ENCODE peak calls at places on chromosomes 11 and 22, in eight cellular contexts. V is stomach, I is fibroblast of lung, A is HCT116, M is psoas muscle, H is cardiac fibroblast, N is esophagus squamous epithelium, U is neural progenitor cell. K is an unnamed sample.

GRCh38 chr22:46854125-46854870 is 91.8 kb downstream of the TBC1D22A start:
- DNase-seq in M (no peak), N (no peak), V (no peak), H (peak; percentile 39), A (no peak), U (no peak), I (peak; percentile 12), K (no peak)

GRCh38 chr11:94557992-94558391 is 9.2 kb upstream of the PIWIL4 start:
- DNase-seq in M (no peak), U (no peak), H (peak; percentile 42), V (no peak), A (no peak), I (no peak), N (no peak), K (peak; percentile 72)

GRCh38 chr22:39536711-39537110 is 4.2 kb upstream of the RPS19BP1 start:
- DNase-seq in U (no peak), M (no peak), N (no peak), A (no peak), V (no peak), I (no peak), H (no peak), K (no peak)

GRCh38 chr22:46079093-46079860 is 71.0 kb upstream of the PPARA start:
- DNase-seq in U (no peak), V (peak; percentile 24), H (no peak), N (no peak), I (no peak), M (peak; percentile 55), A (no peak), K (no peak)

GRCh38 chr11:58805065-58805464 is 39.4 kb downstream of the GLYATL2 start:
- DNase-seq in M (no peak), U (no peak), N (no peak), I (no peak), H (peak; percentile 13), V (no peak), A (no peak), K (peak; percentile 42)

GRCh38 chr22:49233507-49234100 is 594.1 kb downstream of the BRD1 start:
- DNase-seq in M (no peak), H (no peak), V (no peak), N (no peak), U (no peak), A (no peak), I (no peak), K (no peak)

GRCh38 chr11:72642815-72643511 is 31.3 kb downstream of the PDE2A start:
- DNase-seq in H (peak; percentile 59), A (peak; percentile 32), U (peak; percentile 83), M (peak; percentile 80), I (peak; percentile 33), V (peak; percentile 56), N (no peak), K (peak; percentile 25)

GRCh38 chr11:100827934-100828661 is 141.0 kb downstream of the ARHGAP42 start:
- DNase-seq in N (no peak), H (peak; percentile 68), A (peak; percentile 48), U (peak; percentile 54), V (no peak), I (peak; percentile 55), M (no peak), K (no peak)

GRCh38 chr11:128042290-128042751 is 545.0 kb downstream of the ETS1 start:
- DNase-seq in U (no peak), H (no peak), I (no peak), M (no peak), N (no peak), A (no peak), V (no peak), K (no peak)

GRCh38 chr11:55854704-55855103 is 16.2 kb downstream of the OR5D16 start:
- DNase-seq in M (no peak), U (no peak), N (no peak), A (no peak), I (no peak), V (no peak), H (no peak), K (no peak)

GRCh38 chr11:131839326-131839725 is 468.9 kb downstream of the NTM start:
- DNase-seq in U (no peak), V (no peak), H (no peak), I (no peak), M (no peak), A (no peak), N (no peak), K (no peak)

GRCh38 chr11:103987631-103988594 is 48.5 kb upstream of the DDI1 start:
- DNase-seq in H (no peak), U (peak; percentile 54), I (peak; percentile 43), N (no peak), A (no peak), V (no peak), M (no peak), K (no peak)

GRCh38 chr11:35412285-35412684 is 7.1 kb downstream of the SLC1A2 start:
- DNase-seq in A (no peak), V (no peak), H (peak; percentile 31), N (no peak), M (no peak), U (peak; percentile 56), I (no peak), K (peak; percentile 12)

GRCh38 chr11:126766425-126766824 is 234.1 kb downstream of the KIRREL3 start:
- DNase-seq in H (no peak), I (no peak), U (no peak), M (no peak), A (no peak), N (no peak), V (no peak), K (no peak)

GRCh38 chr11:114988644-114989043 is 310.3 kb downstream of the NXPE2 start:
- DNase-seq in A (no peak), H (no peak), V (no peak), M (no peak), N (no peak), U (no peak), I (no peak), K (no peak)

GRCh38 chr11:126072821-126073594 is 10.3 kb upstream of the CDON start:
- DNase-seq in H (no peak), U (no peak), N (no peak), A (no peak), V (no peak), I (no peak), M (no peak), K (no peak)

GRCh38 chr11:73759520-73760065 is 1.3 kb downstream of the RAB6A start:
- DNase-seq in N (no peak), A (no peak), U (no peak), V (no peak), I (peak; percentile 21), M (no peak), H (peak; percentile 43), K (peak; percentile 44)

GRCh38 chr11:15194671-15195415 is 80.1 kb downstream of the INSC start:
- DNase-seq in V (no peak), H (no peak), N (no peak), I (peak; percentile 65), U (no peak), M (no peak), A (no peak), K (no peak)

GRCh38 chr11:22674470-22675426 is 8.3 kb downstream of the GAS2 start:
- DNase-seq in N (no peak), U (no peak), V (peak; percentile 31), A (no peak), H (no peak), I (no peak), M (no peak), K (no peak)

GRCh38 chr11:64186205-64187165 is 514 bp downstream of the STIP1 start:
- DNase-seq in I (no peak), H (peak; percentile 26), V (no peak), A (no peak), M (no peak), N (no peak), U (peak; percentile 32), K (no peak)

GRCh38 chr11:12159351-12160099 is 49.1 kb downstream of the MICAL2 start:
- DNase-seq in V (no peak), I (peak; percentile 96), A (no peak), N (no peak), M (no peak), U (no peak), H (peak; percentile 89), K (peak; percentile 85)

GRCh38 chr11:128520886-128521696 is 66.3 kb downstream of the ETS1 start:
- DNase-seq in U (no peak), I (no peak), V (no peak), M (peak; percentile 51), H (peak; percentile 49), A (no peak), N (no peak), K (no peak)

GRCh38 chr11:78645226-78646202 is 70.8 kb upstream of the NARS2 start:
- DNase-seq in H (peak; percentile 81), A (peak; percentile 50), U (peak; percentile 73), N (no peak), I (peak; percentile 74), M (peak; percentile 71), V (peak; percentile 79), K (peak; percentile 61)

GRCh38 chr11:10688401-10688800 is 5.2 kb downstream of the IRAG1 start:
- DNase-seq in U (no peak), H (peak; percentile 15), V (no peak), M (no peak), N (no peak), A (peak; percentile 45), I (no peak), K (no peak)
- TF ChIP-seq CTCF in U (peak; percentile 34), H (peak; percentile 43), V (no peak), M (no peak), N (no peak), A (no peak), I (peak; percentile 15), K (peak; percentile 28)

GRCh38 chr11:83195176-83195531 is 1.6 kb downstream of the ANKRD42 start:
- DNase-seq in N (no peak), U (no peak), H (no peak), M (no peak), I (no peak), V (no peak), A (no peak), K (no peak)
- TF ChIP-seq CTCF in N (no peak), U (no peak), H (no peak), M (no peak), I (no peak), V (no peak), A (no peak), K (no peak)

GRCh38 chr22:37849089-37849751 is at the start of gene EIF3L:
- DNase-seq in N (peak; percentile 41), I (peak; percentile 88), A (peak; percentile 79), M (peak; percentile 95), H (peak; percentile 89), U (peak; percentile 90), V (peak; percentile 92), K (peak; percentile 85)
- TF ChIP-seq CTCF in N (no peak), I (no peak), A (no peak), M (no peak), H (no peak), U (no peak), V (no peak), K (no peak)

GRCh38 chr22:27406389-27406861 is 395.1 kb downstream of the MN1 start:
- DNase-seq in U (no peak), N (no peak), H (peak; percentile 51), A (no peak), I (peak; percentile 9), V (no peak), M (no peak), K (peak; percentile 38)

GRCh38 chr22:27407369-27407985 is 394.1 kb downstream of the MN1 start:
- DNase-seq in A (no peak), U (no peak), H (no peak), M (no peak), V (no peak), I (no peak), N (no peak), K (no peak)

GRCh38 chr22:27405672-27406388 is 395.7 kb downstream of the MN1 start:
- DNase-seq in H (peak; percentile 69), V (peak; percentile 73), U (peak; percentile 80), I (peak; percentile 37), M (peak; percentile 78), A (peak; percentile 18), N (no peak), K (peak; percentile 49)

GRCh38 chr22:27408068-27408467 is 393.5 kb downstream of the MN1 start:
- DNase-seq in U (no peak), M (no peak), A (no peak), H (no peak), N (no peak), I (no peak), V (no peak), K (no peak)

GRCh38 chr22:27409299-27409698 is 392.3 kb downstream of the MN1 start:
- DNase-seq in U (no peak), H (no peak), N (no peak), V (no peak), A (no peak), I (peak; percentile 22), M (no peak), K (no peak)
- TF ChIP-seq CTCF in U (no peak), H (no peak), N (no peak), V (no peak), A (no peak), I (no peak), M (no peak), K (no peak)